ENCODE peak calls at places on chromosomes 11 and 22, in five cellular contexts. One of them, this sample, is unnamed.

GRCh38 chr11:47715082-47715669 is at the start of gene AGBL2:
- DNase-seq in AG04449: no peak
- DNase-seq in mammary epithelial cell: peak
- DNase-seq in left ventricle myocardium inferior: peak
- DNase-seq in cardiac fibroblast: peak
- DNase-seq in this sample: no peak

GRCh38 chr22:44926491-44927415 is 83.1 kb downstream of the PHF21B start:
- DNase-seq in cardiac fibroblast: no peak
- DNase-seq in AG04449: no peak
- DNase-seq in left ventricle myocardium inferior: peak
- DNase-seq in mammary epithelial cell: no peak
- DNase-seq in this sample: no peak

GRCh38 chr22:32987081-32987631 is 71.0 kb downstream of the SYN3 start:
- DNase-seq in cardiac fibroblast: no peak
- DNase-seq in mammary epithelial cell: peak
- DNase-seq in left ventricle myocardium inferior: no peak
- DNase-seq in AG04449: no peak
- DNase-seq in this sample: no peak

GRCh38 chr11:70580036-70580805 is 181.9 kb downstream of the CTTN start:
- DNase-seq in AG04449: no peak
- DNase-seq in cardiac fibroblast: peak
- DNase-seq in left ventricle myocardium inferior: no peak
- DNase-seq in mammary epithelial cell: no peak
- DNase-seq in this sample: no peak

GRCh38 chr11:35486934-35487333 is 38.5 kb downstream of the PAMR1 start:
- DNase-seq in left ventricle myocardium inferior: no peak
- DNase-seq in mammary epithelial cell: no peak
- DNase-seq in AG04449: no peak
- DNase-seq in cardiac fibroblast: no peak
- DNase-seq in this sample: no peak

GRCh38 chr22:25030636-25031035 is 78.1 kb downstream of the KIAA1671 start:
- DNase-seq in mammary epithelial cell: no peak
- DNase-seq in AG04449: no peak
- DNase-seq in left ventricle myocardium inferior: peak
- DNase-seq in cardiac fibroblast: no peak
- DNase-seq in this sample: no peak

GRCh38 chr22:50621491-50621880 is 6.5 kb downstream of the ARSA start:
- DNase-seq in left ventricle myocardium inferior: no peak
- DNase-seq in cardiac fibroblast: no peak
- DNase-seq in mammary epithelial cell: peak
- DNase-seq in AG04449: no peak
- DNase-seq in this sample: no peak

GRCh38 chr11:11155962-11156815 is 196.9 kb downstream of the CSNK2A3 start:
- DNase-seq in left ventricle myocardium inferior: no peak
- DNase-seq in mammary epithelial cell: no peak
- DNase-seq in cardiac fibroblast: no peak
- DNase-seq in AG04449: no peak
- DNase-seq in this sample: no peak

GRCh38 chr11:19258651-19259230 is 18.0 kb upstream of the E2F8 start:
- DNase-seq in left ventricle myocardium inferior: no peak
- DNase-seq in cardiac fibroblast: no peak
- DNase-seq in AG04449: no peak
- DNase-seq in mammary epithelial cell: no peak
- DNase-seq in this sample: no peak

GRCh38 chr22:36409911-36410756 is 22.4 kb upstream of the MYH9 start:
- DNase-seq in mammary epithelial cell: peak
- DNase-seq in left ventricle myocardium inferior: peak
- DNase-seq in AG04449: no peak
- DNase-seq in cardiac fibroblast: peak
- DNase-seq in this sample: no peak

GRCh38 chr11:91794146-91794545 is 430.5 kb upstream of the FAT3 start:
- DNase-seq in mammary epithelial cell: no peak
- DNase-seq in left ventricle myocardium inferior: no peak
- DNase-seq in cardiac fibroblast: no peak
- DNase-seq in AG04449: no peak
- DNase-seq in this sample: no peak

GRCh38 chr11:20821046-20821445 is 151.7 kb downstream of the NELL1 start:
- DNase-seq in mammary epithelial cell: no peak
- DNase-seq in AG04449: no peak
- DNase-seq in left ventricle myocardium inferior: no peak
- DNase-seq in cardiac fibroblast: no peak
- DNase-seq in this sample: no peak

GRCh38 chr11:42410251-42410956 is 901.4 kb upstream of the API5 start:
- DNase-seq in left ventricle myocardium inferior: no peak
- DNase-seq in cardiac fibroblast: no peak
- DNase-seq in AG04449: peak
- DNase-seq in mammary epithelial cell: peak
- DNase-seq in this sample: no peak

GRCh38 chr11:29816359-29816758 is 200.5 kb downstream of the KCNA4 start:
- DNase-seq in left ventricle myocardium inferior: no peak
- DNase-seq in cardiac fibroblast: no peak
- DNase-seq in mammary epithelial cell: no peak
- DNase-seq in AG04449: no peak
- DNase-seq in this sample: no peak

GRCh38 chr11:6307879-6308278 is 12.4 kb downstream of the CAVIN3 start:
- DNase-seq in cardiac fibroblast: no peak
- DNase-seq in left ventricle myocardium inferior: no peak
- DNase-seq in mammary epithelial cell: no peak
- DNase-seq in AG04449: no peak
- DNase-seq in this sample: no peak

GRCh38 chr11:75582935-75583709 is 21.1 kb downstream of the SERPINH1 start:
- DNase-seq in AG04449: no peak
- DNase-seq in left ventricle myocardium inferior: peak
- DNase-seq in cardiac fibroblast: peak
- DNase-seq in mammary epithelial cell: no peak
- DNase-seq in this sample: no peak

GRCh38 chr22:40463017-40463631 is 92.7 kb downstream of the SGSM3 start:
- DNase-seq in AG04449: no peak
- DNase-seq in mammary epithelial cell: no peak
- DNase-seq in left ventricle myocardium inferior: no peak
- DNase-seq in cardiac fibroblast: no peak
- DNase-seq in this sample: no peak

GRCh38 chr11:2554338-2555240 is 109.8 kb downstream of the KCNQ1 start:
- DNase-seq in mammary epithelial cell: no peak
- DNase-seq in cardiac fibroblast: no peak
- DNase-seq in left ventricle myocardium inferior: peak
- DNase-seq in AG04449: no peak
- DNase-seq in this sample: no peak

GRCh38 chr11:10032991-10033390 is 261.0 kb downstream of the SBF2 start:
- DNase-seq in left ventricle myocardium inferior: no peak
- DNase-seq in AG04449: no peak
- DNase-seq in cardiac fibroblast: peak
- DNase-seq in mammary epithelial cell: peak
- DNase-seq in this sample: peak

GRCh38 chr22:39244496-39245129 is at the start of gene PDGFB:
- DNase-seq in left ventricle myocardium inferior: peak
- DNase-seq in mammary epithelial cell: peak
- DNase-seq in AG04449: no peak
- DNase-seq in cardiac fibroblast: peak
- DNase-seq in this sample: no peak

GRCh38 chr11:126949066-126949945 is 51.3 kb downstream of the KIRREL3 start:
- DNase-seq in AG04449: no peak
- DNase-seq in mammary epithelial cell: no peak
- DNase-seq in left ventricle myocardium inferior: no peak
- DNase-seq in cardiac fibroblast: no peak
- DNase-seq in this sample: no peak

GRCh38 chr11:1508986-1509385 is 22.4 kb upstream of the MOB2 start:
- DNase-seq in left ventricle myocardium inferior: peak
- DNase-seq in AG04449: no peak
- DNase-seq in mammary epithelial cell: no peak
- DNase-seq in cardiac fibroblast: no peak
- DNase-seq in this sample: no peak

GRCh38 chr22:25357606-25358420 is 138.4 kb downstream of the CRYBB2 start:
- DNase-seq in left ventricle myocardium inferior: no peak
- DNase-seq in mammary epithelial cell: no peak
- DNase-seq in cardiac fibroblast: no peak
- DNase-seq in AG04449: no peak
- DNase-seq in this sample: no peak

GRCh38 chr11:62140302-62141110 is 16.7 kb downstream of the INCENP start:
- DNase-seq in AG04449: no peak
- DNase-seq in mammary epithelial cell: no peak
- DNase-seq in left ventricle myocardium inferior: no peak
- DNase-seq in cardiac fibroblast: no peak
- DNase-seq in this sample: no peak

GRCh38 chr11:126522606-126523005 is 167.1 kb downstream of the ST3GAL4 start:
- DNase-seq in AG04449: no peak
- DNase-seq in cardiac fibroblast: no peak
- DNase-seq in left ventricle myocardium inferior: no peak
- DNase-seq in mammary epithelial cell: no peak
- DNase-seq in this sample: no peak

GRCh38 chr11:60718524-60719316 is 5.8 kb upstream of the MS4A18 start:
- DNase-seq in cardiac fibroblast: no peak
- DNase-seq in AG04449: no peak
- DNase-seq in left ventricle myocardium inferior: no peak
- DNase-seq in mammary epithelial cell: peak
- DNase-seq in this sample: no peak

GRCh38 chr11:60720460-60720859 is 4.1 kb upstream of the MS4A18 start:
- DNase-seq in mammary epithelial cell: no peak
- DNase-seq in cardiac fibroblast: no peak
- DNase-seq in left ventricle myocardium inferior: no peak
- DNase-seq in AG04449: no peak
- DNase-seq in this sample: no peak

GRCh38 chr11:60719406-60719805 is 5.1 kb upstream of the MS4A18 start:
- DNase-seq in AG04449: no peak
- DNase-seq in mammary epithelial cell: no peak
- DNase-seq in cardiac fibroblast: no peak
- DNase-seq in left ventricle myocardium inferior: no peak
- DNase-seq in this sample: no peak

DNA sequence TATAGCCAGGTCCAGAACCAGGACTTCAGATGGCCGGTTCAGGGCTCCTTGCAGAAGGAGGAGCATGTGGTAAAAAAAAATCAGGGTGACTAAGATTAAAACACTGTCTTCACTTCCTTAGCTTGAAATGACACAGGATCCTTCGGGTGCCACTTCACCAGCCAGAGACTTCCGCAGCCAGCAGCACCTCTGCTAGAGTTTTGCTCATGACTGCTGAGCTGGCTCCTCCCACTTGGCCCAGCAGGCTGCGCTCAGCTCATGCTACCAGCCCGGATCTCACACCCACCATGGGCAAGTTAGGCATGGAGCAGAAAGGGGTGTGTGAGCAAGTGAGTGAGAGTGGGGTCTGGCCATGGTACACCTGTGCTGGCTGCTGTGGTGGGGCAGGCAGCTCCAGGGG is 6.6 kb upstream of the MS4A18 start:
- DNase-seq in cardiac fibroblast: no peak
- DNase-seq in AG04449: no peak
- DNase-seq in mammary epithelial cell: no peak
- DNase-seq in left ventricle myocardium inferior: no peak
- DNase-seq in this sample: no peak
- H3K4me3 ChIP-seq in cardiac fibroblast: no peak
- H3K4me3 ChIP-seq in AG04449: no peak
- H3K4me3 ChIP-seq in mammary epithelial cell: no peak
- H3K4me3 ChIP-seq in left ventricle myocardium inferior: no peak
- H3K4me3 ChIP-seq in this sample: no peak

DNA sequence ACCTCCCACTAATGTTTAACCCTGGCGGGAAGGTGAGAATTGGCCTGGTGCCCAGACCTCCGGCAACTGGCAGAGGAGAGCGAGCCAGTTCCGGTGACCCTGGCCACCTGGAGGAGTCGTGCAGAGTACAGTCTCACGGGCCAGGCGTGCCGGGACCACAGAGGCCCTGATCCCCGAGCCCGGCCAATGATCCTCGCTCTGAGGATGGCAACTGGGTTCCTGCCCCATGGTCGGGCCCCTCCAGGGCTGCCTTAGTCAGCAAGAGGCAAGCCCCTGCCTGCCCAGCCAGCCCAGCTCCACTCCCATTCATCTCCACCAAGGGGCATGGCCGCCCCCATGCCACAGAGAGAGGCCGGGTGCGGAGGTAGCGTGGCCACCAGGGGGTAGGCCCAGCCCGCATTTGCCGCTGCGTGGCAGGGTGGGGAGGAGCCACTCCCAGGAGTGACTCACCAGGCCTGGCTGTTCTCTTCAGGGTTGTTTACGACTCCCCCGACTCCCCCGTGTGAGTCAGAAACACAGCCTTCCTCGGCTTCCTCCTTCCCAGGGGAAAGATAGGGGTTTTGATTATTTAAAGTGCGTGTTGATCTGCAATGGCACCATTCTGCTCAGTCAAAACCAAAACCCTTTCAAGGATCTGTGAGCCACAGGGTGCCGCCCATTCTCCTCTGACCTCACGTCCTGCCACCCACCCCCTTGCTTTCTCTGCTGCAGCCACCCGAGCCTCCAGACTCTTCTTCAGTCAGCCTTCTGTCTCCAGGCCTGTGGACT is at the start of gene SLC25A45:
- DNase-seq in cardiac fibroblast: peak
- DNase-seq in AG04449: peak
- DNase-seq in mammary epithelial cell: peak
- DNase-seq in left ventricle myocardium inferior: peak
- DNase-seq in this sample: peak
- H3K4me3 ChIP-seq in cardiac fibroblast: peak
- H3K4me3 ChIP-seq in AG04449: peak
- H3K4me3 ChIP-seq in mammary epithelial cell: peak
- H3K4me3 ChIP-seq in left ventricle myocardium inferior: peak
- H3K4me3 ChIP-seq in this sample: peak

DNA sequence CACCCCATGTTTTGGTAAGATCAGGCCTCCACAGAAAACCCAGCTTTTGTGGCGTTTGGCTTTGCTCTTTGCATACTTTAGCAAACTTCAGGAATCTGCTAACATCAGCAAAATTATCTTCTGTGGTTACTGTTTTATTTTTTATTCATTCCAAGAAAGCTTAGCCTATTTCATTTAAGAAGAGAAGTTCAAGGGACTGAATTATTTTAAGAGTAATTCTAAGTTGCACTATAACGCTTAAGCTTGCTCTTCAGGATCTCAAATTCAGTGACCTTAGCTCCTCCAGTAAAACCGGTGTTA is 1.1 kb downstream of the JHY start:
- DNase-seq in AG04449: no peak
- DNase-seq in mammary epithelial cell: no peak
- DNase-seq in left ventricle myocardium inferior: no peak
- DNase-seq in cardiac fibroblast: no peak
- DNase-seq in this sample: peak
- H3K4me3 ChIP-seq in AG04449: peak
- H3K4me3 ChIP-seq in mammary epithelial cell: peak
- H3K4me3 ChIP-seq in left ventricle myocardium inferior: peak
- H3K4me3 ChIP-seq in cardiac fibroblast: peak
- H3K4me3 ChIP-seq in this sample: peak

DNA sequence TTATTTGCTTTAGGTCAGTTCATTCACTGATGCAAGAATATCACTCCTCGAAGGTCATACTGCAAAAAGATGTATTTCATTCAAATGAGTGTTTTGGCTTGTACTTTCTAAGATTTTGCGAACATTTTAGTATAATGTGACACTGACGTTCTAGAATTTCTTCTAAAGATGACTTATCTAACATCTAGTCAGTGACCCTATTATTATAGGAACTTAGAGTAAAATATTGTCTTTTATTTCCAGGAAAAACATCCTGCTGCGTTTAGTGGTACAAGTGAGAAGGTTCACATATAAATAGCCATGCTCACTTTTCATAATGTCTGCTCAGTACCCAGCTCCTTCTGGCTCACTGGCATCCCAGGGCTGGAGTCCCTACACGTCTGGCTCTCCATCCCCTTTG is at the start of gene OR52M1:
- DNase-seq in cardiac fibroblast: no peak
- DNase-seq in left ventricle myocardium inferior: no peak
- DNase-seq in AG04449: no peak
- DNase-seq in mammary epithelial cell: no peak
- DNase-seq in this sample: no peak
- H3K4me3 ChIP-seq in cardiac fibroblast: no peak
- H3K4me3 ChIP-seq in left ventricle myocardium inferior: no peak
- H3K4me3 ChIP-seq in AG04449: no peak
- H3K4me3 ChIP-seq in mammary epithelial cell: no peak
- H3K4me3 ChIP-seq in this sample: no peak